ENCODE peak calls at places on chromosomes 1 and 21, in five cellular contexts. K is GM10248; A is CD4-positive, alpha-beta T cell; V is GM23338; Z is neural crest cell. G is an unnamed sample.

GRCh38 chr1:185886046-185886445 is 151.9 kb downstream of the HMCN1 start:
- DNase-seq in A (no peak), V (no peak), Z (no peak), K (no peak), G (no peak)

GRCh38 chr1:17021896-17022295 is 10.2 kb upstream of the ATP13A2 start:
- DNase-seq in Z (no peak), V (no peak), K (no peak), A (no peak), G (no peak)

GRCh38 chr1:156656779-156657160 is 14.9 kb downstream of the BCAN start:
- DNase-seq in Z (no peak), V (peak; percentile 78), A (no peak), K (no peak), G (no peak)

GRCh38 chr1:226946841-226947240 is 6.7 kb downstream of the COQ8A start:
- DNase-seq in A (no peak), V (no peak), Z (no peak), K (no peak), G (no peak)

GRCh38 chr1:32984090-32984828 is 19.6 kb upstream of the RNF19B start:
- DNase-seq in K (no peak), A (peak; percentile 13), V (peak; percentile 85), Z (no peak), G (no peak)

GRCh38 chr1:226406401-226406881 is 1.5 kb downstream of the PARP1 start:
- DNase-seq in V (no peak), Z (no peak), A (no peak), K (no peak), G (no peak)

GRCh38 chr1:94667716-94668282 is 126.2 kb upstream of the F3 start:
- DNase-seq in A (no peak), V (no peak), Z (no peak), K (no peak), G (no peak)

GRCh38 chr1:184595609-184596008 is 159.0 kb downstream of the EDEM3 start:
- DNase-seq in V (no peak), A (no peak), Z (no peak), K (no peak), G (no peak)

GRCh38 chr1:40185951-40186864 is 25.0 kb downstream of the RLF start:
- DNase-seq in Z (no peak), K (peak; percentile 76), A (no peak), V (peak; percentile 7), G (no peak)

GRCh38 chr21:42688841-42689371 is 35.5 kb downstream of the PDE9A start:
- DNase-seq in A (no peak), K (no peak), Z (no peak), V (no peak), G (no peak)

GRCh38 chr1:18352640-18353245 is 128.0 kb upstream of the KLHDC7A start:
- DNase-seq in K (no peak), V (peak; percentile 52), A (no peak), Z (no peak), G (no peak)

GRCh38 chr1:114040273-114041043 is 61.2 kb downstream of the OLFML3 start:
- DNase-seq in V (no peak), K (no peak), A (no peak), Z (no peak), G (no peak)

GRCh38 chr1:218390625-218391024 is 45.5 kb downstream of the TGFB2 start:
- DNase-seq in A (no peak), K (no peak), Z (no peak), V (no peak), G (no peak)

DNA sequence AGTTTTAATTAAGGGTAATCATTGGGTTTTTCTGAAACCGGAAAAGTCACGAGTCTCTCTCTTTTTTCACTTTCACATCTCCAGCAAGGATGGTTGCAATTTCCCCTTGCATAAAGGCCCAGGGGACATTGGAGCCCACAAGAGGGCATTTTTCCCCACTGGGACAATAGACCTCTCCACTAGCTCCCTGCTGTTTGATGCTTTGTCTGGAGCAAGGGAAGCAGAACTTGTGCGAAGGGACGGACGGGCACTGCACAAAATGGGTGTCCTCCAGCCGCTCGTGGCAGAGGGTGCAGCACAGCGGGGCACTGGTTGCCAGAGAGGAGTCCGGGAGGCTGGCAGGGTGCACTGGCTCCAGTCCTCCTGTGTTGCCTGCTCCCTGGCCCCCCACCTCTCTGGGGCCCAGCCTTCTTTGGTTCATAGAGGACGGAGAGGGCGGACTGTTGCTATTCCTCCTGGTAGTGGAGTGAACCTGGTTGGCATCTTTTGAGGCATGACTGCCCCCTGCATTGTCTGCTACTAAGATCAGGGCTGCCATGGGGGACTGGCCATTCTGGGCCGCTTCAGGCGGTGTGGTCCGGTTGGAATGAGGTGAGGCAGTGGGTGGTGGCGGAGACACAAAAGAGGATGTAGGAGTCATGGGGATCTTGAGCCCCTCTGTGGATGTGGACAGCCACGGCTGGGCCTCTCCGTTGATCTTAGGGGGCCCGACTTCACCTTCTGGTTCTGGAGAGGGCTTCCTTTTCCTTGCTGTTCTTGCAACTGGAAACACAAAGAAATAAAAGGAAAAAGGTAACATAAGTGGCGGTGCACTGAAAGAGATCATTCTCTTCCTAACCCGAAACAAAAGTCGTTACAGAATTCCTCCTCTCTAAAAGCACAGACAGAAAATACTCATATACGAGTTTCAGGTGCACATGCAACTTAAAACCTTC is 2.6 kb downstream of the IRF2BP2 start:
- DNase-seq in V (peak; percentile 48), A (no peak), K (no peak), Z (no peak), G (no peak)
- TF ChIP-seq CTCF in V (peak; percentile 12), A (no peak), K (no peak), Z (peak; percentile 41), G (no peak)

GRCh38 chr1:61680500-61680899 is 44.4 kb downstream of the TM2D1 start:
- DNase-seq in K (no peak), A (no peak), V (no peak), Z (no peak), G (no peak)
- TF ChIP-seq CTCF in K (no peak), A (no peak), V (no peak), Z (no peak), G (no peak)

DNA sequence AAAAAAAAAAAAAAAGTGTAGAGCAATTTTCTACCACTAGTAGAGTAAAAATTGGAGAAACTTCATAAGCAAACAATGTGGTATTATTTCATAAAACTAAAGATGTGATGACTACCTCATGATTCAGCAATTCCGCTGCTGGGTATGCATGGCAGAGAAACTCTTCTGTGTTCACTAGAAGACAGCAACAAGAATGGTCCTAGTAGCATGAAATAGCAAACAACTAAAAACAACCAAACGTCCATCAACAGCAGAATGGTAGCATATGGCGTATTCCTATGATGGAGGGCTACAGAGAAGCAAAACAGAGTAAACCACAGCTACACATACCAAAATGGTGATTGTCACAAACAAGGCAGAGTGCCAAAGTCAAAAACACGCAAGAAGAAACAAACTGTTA is 18.9 kb downstream of the HTR1D start:
- DNase-seq in K (no peak), Z (no peak), A (no peak), V (no peak), G (no peak)
- TF ChIP-seq CTCF in K (no peak), Z (no peak), A (no peak), V (no peak), G (peak; percentile 24)

DNA sequence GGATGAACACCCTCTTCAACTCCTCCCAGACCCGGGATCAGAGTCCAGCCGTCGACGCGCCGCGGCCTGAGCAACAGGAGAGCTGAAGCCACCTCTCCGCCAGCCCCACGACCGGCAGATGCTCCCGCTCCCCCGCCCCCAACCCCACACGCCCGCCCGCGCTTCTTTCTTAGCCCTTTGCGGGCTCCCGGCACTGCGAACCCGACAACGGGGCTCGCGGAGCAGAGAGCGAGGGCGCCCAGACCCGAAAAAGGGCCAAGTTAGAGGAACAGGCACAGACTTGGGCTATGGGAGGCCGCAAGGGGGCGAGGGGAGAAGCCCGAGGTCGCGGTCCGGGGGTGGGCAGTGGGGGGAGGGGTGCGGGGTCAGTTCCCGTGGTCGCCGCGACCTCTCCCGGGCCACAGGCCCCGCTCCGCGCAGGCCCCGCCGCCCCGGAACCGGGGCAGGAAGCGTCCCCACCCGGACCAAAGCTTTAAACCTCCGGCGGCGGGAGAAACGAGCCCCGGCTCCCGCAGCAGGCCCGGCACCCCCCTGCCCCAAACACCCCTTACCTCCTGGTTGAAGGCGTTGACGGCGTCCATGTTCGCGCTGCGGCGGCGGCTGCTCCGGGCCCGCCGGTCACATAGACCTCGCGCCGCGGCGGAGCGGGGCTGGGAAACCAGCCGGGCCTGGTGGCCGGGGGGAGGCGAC is 661 bp downstream of the SCAF4 start:
- DNase-seq in K (peak; percentile 59), A (peak; percentile 23), V (peak; percentile 62), Z (peak; percentile 48), G (peak; percentile 43)
- TF ChIP-seq CTCF in K (peak; percentile 24), A (no peak), V (peak; percentile 14), Z (peak; percentile 41), G (no peak)

GRCh38 chr1:35509558-35509957 is 47.6 kb downstream of the KIAA0319L start:
- DNase-seq in Z (no peak), K (no peak), A (no peak), V (no peak), G (no peak)

GRCh38 chr1:35506960-35507901 is 50.0 kb downstream of the KIAA0319L start:
- DNase-seq in A (no peak), Z (no peak), K (peak; percentile 27), V (no peak), G (no peak)

GRCh38 chr1:35502242-35502641 is 55.0 kb downstream of the KIAA0319L start:
- DNase-seq in A (no peak), Z (no peak), V (no peak), K (no peak), G (no peak)

GRCh38 chr1:35507947-35508346 is 49.3 kb downstream of the KIAA0319L start:
- DNase-seq in A (no peak), K (no peak), Z (no peak), V (no peak), G (no peak)

GRCh38 chr1:35505911-35506798 is 51.0 kb downstream of the KIAA0319L start:
- DNase-seq in K (peak; percentile 51), Z (no peak), A (peak; percentile 40), V (no peak), G (no peak)
- TF ChIP-seq CTCF in K (no peak), Z (no peak), A (no peak), V (no peak), G (no peak)

DNA sequence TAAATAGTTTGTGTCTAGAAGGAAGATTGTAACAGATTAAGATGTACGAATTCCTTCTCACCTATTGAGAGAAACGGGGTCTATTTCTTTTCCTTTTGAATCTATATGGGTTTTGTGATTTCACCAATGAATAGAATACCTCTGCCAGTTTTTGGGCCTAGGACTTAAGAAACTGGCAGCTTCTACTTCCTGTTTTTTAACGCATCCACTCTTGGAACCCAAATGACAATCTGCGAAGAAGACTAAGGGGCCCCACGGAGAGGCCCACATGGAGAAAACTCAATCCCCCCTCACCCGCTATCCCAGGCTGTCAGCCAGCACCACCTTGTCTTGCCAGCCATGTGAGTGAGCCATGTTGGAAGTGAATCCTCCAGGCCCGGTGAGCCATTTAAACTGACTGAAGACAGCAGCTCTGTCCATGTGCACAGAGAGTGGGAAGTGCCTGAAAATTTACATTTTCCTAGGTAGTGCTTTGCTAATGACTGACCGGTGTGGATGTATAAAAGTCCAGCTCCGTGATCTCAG is 3.6 kb upstream of the HENMT1 start:
- DNase-seq in V (no peak), K (no peak), Z (no peak), A (no peak), G (no peak)
- TF ChIP-seq CTCF in V (no peak), K (no peak), Z (no peak), A (no peak), G (no peak)